ENCODE peak calls at places on chromosome 21, in four cellular contexts. Q is pancreas; J is CD8-positive, alpha-beta T cell; B is activated B cell treated with CpG ODN at 0.5 μM for 24 hours. K is an unnamed sample.

GRCh38 chr21:46000182-46000730 is 18.7 kb downstream of the COL6A1 start:
- DNase-seq in B (no peak), J (peak), Q (peak), K (peak)

GRCh38 chr21:43787180-43787533 is 2.2 kb upstream of the RRP1 start:
- DNase-seq in J (no peak), Q (no peak), B (no peak), K (no peak)

GRCh38 chr21:24545807-24546361 is 1061.4 kb downstream of the MRPL39 start:
- DNase-seq in Q (no peak), J (no peak), B (no peak), K (no peak)

GRCh38 chr21:25191141-25191540 is 416.1 kb downstream of the MRPL39 start:
- DNase-seq in Q (no peak), B (no peak), J (no peak), K (no peak)

GRCh38 chr21:44657635-44658183 is at the start of gene KRTAP12-3:
- DNase-seq in Q (no peak), B (no peak), J (peak), K (no peak)

GRCh38 chr21:27693376-27693775 is 726.5 kb upstream of the ADAMTS5 start:
- DNase-seq in B (no peak), J (no peak), Q (no peak), K (no peak)

GRCh38 chr21:44487831-44488230 is 32.5 kb downstream of the LRRC3 start:
- DNase-seq in J (peak), B (no peak), Q (no peak), K (no peak)

GRCh38 chr21:46605759-46606426 is 1.0 kb upstream of the S100B start:
- DNase-seq in Q (no peak), J (peak), B (no peak), K (peak)

GRCh38 chr21:45539046-45539795 is 3.0 kb downstream of the SLC19A1 start:
- DNase-seq in B (peak), Q (peak), J (no peak), K (peak)

GRCh38 chr21:42750737-42751530 is 97.5 kb downstream of the PDE9A start:
- DNase-seq in Q (no peak), J (no peak), B (no peak), K (no peak)

GRCh38 chr21:46354046-46354445 is 30.1 kb downstream of the PCNT start:
- DNase-seq in B (no peak), J (no peak), Q (no peak), K (no peak)

GRCh38 chr21:25942145-25942544 is 207.4 kb downstream of the GABPA start:
- DNase-seq in Q (no peak), J (no peak), B (no peak), K (no peak)

GRCh38 chr21:39132248-39132647 is 51.0 kb downstream of the PSMG1 start:
- DNase-seq in Q (no peak), B (no peak), J (no peak), K (no peak)

GRCh38 chr21:46098303-46099141 is 610 bp downstream of the COL6A2 start:
- DNase-seq in J (peak), Q (peak), B (peak), K (no peak)

GRCh38 chr21:43956019-43956666 is 56.0 kb upstream of the TRAPPC10 start:
- DNase-seq in Q (peak), J (no peak), B (no peak), K (no peak)

GRCh38 chr21:45409466-45410150 is 4.6 kb downstream of the COL18A1 start:
- DNase-seq in J (no peak), B (no peak), Q (peak), K (no peak)

GRCh38 chr21:37914211-37914900 is 1.9 kb downstream of the KCNJ6 start:
- DNase-seq in Q (no peak), J (no peak), B (no peak), K (no peak)

GRCh38 chr21:37917612-37918011 is 1.4 kb upstream of the KCNJ6 start:
- DNase-seq in Q (no peak), B (no peak), J (no peak), K (no peak)

GRCh38 chr21:44057960-44058651 is 46.0 kb downstream of the TRAPPC10 start:
- DNase-seq in B (no peak), J (no peak), Q (no peak), K (no peak)

GRCh38 chr21:46191257-46191685 is 7.0 kb upstream of the SPATC1L start:
- DNase-seq in Q (no peak), B (no peak), J (peak), K (no peak)

GRCh38 chr21:46054447-46054846 is 43.5 kb upstream of the COL6A2 start:
- DNase-seq in Q (no peak), B (no peak), J (peak), K (no peak)

GRCh38 chr21:44867999-44868700 is 5.3 kb downstream of the PTTG1IP start:
- DNase-seq in J (peak), B (no peak), Q (no peak), K (no peak)

GRCh38 chr21:40595806-40596205 is 251.2 kb downstream of the DSCAM start:
- DNase-seq in J (no peak), Q (no peak), B (no peak), K (no peak)

GRCh38 chr21:42672699-42673458 is 19.5 kb downstream of the PDE9A start:
- DNase-seq in J (no peak), Q (no peak), B (no peak), K (no peak)

GRCh38 chr21:25491267-25491666 is 116.0 kb downstream of the MRPL39 start:
- DNase-seq in B (no peak), Q (no peak), J (no peak), K (no peak)

GRCh38 chr21:44525431-44526095 is 14.4 kb downstream of the KRTAP10-1 start:
- DNase-seq in B (peak), Q (no peak), J (no peak), K (no peak)

GRCh38 chr21:43716376-43717165 is 2.4 kb upstream of the PDXK start:
- DNase-seq in B (peak), Q (no peak), J (no peak), K (no peak)

GRCh38 chr21:37886120-37886519 is 30.1 kb downstream of the KCNJ6 start:
- DNase-seq in Q (no peak), B (no peak), J (no peak), K (no peak)

GRCh38 chr21:26125433-26126167 is 45.0 kb downstream of the APP start:
- DNase-seq in Q (no peak), B (no peak), J (no peak), K (no peak)

GRCh38 chr21:45996311-45997204 is 15.0 kb downstream of the COL6A1 start:
- DNase-seq in J (peak), B (no peak), Q (peak), K (peak)

GRCh38 chr21:45417256-45417950 is 12.4 kb downstream of the COL18A1 start:
- DNase-seq in B (no peak), Q (peak), J (no peak), K (no peak)

GRCh38 chr21:43345746-43346409 is 81.1 kb downstream of the SIK1 start:
- DNase-seq in B (no peak), Q (peak), J (no peak), K (peak)

GRCh38 chr21:34336245-34336644 is 27.6 kb upstream of the KCNE2 start:
- DNase-seq in J (no peak), B (no peak), Q (no peak), K (no peak)

GRCh38 chr21:36706951-36707762 is 8.2 kb downstream of the SIM2 start:
- DNase-seq in B (no peak), Q (no peak), J (no peak), K (no peak)
- TF ChIP-seq CTCF in B (no peak), Q (no peak), J (no peak), K (no peak)

GRCh38 chr21:33230518-33231324 is 983 bp downstream of the IFNAR2 start:
- DNase-seq in J (peak), B (peak), Q (no peak), K (peak)
- TF ChIP-seq CTCF in J (no peak), B (no peak), Q (no peak), K (peak)

DNA sequence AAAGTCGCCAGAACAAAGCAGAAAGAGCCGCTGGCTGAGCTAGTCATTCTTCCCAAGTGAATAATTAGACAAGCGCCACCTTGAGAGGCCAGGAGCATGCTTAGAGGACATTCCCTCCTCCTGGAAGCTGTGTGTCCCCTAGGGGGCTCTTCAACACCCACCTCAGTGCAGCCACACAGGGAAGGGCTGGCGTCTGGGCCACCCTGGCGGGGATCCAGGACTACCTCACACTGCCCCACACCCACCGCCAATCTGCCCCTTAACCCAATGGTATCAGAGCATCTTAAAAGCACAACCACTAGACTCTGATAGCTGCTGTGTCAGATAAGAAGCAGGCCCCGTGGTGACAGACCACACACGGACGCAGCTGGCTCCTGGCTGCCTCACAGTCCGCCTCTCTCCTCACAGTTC is 24.9 kb downstream of the SETD4 start:
- DNase-seq in Q (no peak), J (no peak), B (no peak), K (no peak)
- TF ChIP-seq CTCF in Q (no peak), J (no peak), B (no peak), K (no peak)

GRCh38 chr21:17693801-17694200 is 81.1 kb upstream of the BTG3 start:
- DNase-seq in B (no peak), Q (no peak), J (no peak), K (no peak)

GRCh38 chr21:17690078-17690494 is 77.4 kb upstream of the BTG3 start:
- DNase-seq in Q (no peak), B (no peak), J (no peak), K (no peak)

DNA sequence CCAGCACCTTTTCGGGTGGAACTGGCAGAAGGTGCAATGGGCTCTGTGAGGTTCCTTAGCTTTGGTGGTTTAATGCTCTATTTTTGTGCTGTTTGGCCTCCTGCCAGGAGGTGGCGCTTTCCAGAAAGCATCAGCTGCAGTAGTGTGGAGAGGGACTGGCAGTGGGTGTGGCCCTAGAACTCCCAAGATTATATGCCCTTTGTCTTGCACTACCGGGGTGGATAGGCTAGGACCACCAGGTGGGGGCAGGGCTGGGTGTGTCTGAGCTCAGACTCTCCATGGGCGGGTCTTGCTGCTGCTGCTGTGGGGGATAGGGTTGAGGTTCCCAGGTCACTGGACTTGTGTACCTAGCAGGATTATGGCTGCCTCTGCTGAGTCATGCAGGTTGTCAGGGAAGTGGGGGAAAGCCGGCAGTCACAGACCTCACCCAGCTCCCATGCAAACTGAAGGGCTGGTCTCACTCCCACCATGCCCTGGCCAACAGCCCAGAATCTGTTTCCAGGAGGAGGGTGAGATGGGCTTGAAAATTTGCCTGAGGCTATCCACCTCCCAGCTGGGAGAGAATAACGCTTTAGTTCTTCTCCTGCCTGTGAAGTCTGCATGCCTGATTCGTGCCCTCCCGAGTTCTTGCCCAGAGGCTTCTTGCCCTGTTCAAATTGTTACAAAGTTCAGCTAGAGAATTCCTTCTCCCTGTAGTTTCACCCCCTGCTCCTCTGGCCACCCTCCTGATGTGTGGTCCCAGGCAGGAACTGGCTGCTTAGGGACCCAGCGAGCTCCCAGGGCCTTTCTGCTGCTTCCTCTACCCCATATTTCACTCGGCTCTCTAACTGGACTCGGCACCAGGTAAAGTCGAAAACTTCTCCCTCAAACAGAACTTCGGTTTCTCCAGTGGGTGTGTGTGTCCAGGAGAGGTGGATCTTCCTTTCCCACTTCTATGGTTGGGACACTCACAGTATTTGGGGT is 76.5 kb upstream of the BTG3 start:
- DNase-seq in J (peak), Q (no peak), B (peak), K (no peak)
- TF ChIP-seq CTCF in J (peak), Q (no peak), B (no peak), K (peak)

DNA sequence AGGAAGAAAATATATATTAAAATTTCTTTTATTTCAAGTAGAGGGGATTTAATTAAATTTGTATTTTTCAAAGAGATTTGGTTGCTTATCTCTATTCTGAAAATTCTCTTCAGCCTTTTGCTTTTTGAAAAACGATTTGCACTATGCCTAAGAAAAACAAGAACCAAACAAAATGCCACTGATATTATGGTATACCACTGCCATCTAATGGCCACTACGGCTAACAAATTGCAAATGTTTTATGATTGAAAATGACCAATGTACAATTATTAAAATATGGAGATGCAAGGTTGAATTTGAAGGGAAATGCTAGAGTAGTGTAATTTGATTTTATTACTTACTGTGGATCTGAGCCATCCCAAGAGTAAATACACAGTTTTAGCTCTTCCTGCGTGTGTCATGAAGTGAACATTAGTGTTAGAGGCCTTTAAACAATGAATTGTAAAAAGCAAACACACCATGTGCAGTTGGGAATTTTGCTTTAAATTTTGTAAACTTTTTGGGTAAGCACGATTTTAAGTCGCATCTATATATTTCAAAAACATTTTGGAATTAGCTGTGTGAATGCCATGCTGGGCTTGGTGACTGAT is 137.4 kb upstream of the USP25 start:
- DNase-seq in J (no peak), B (no peak), Q (no peak), K (no peak)
- TF ChIP-seq CTCF in J (peak), B (no peak), Q (peak), K (peak)

GRCh38 chr21:14614287-14614686 is 68.2 kb upstream of the SAMSN1 start:
- DNase-seq in B (no peak), J (no peak), Q (no peak), K (no peak)

GRCh38 chr21:14617836-14618235 is 71.7 kb upstream of the SAMSN1 start:
- DNase-seq in Q (no peak), B (no peak), J (no peak), K (no peak)

GRCh38 chr21:14616303-14617039 is 70.4 kb upstream of the SAMSN1 start:
- DNase-seq in Q (no peak), B (no peak), J (no peak), K (no peak)

GRCh38 chr21:14620152-14620551 is 74.0 kb upstream of the SAMSN1 start:
- DNase-seq in J (no peak), B (no peak), Q (no peak), K (no peak)

GRCh38 chr21:14617040-14617393 is 70.9 kb upstream of the SAMSN1 start:
- DNase-seq in B (no peak), Q (no peak), J (no peak), K (no peak)
- TF ChIP-seq CTCF in B (no peak), Q (no peak), J (no peak), K (no peak)

DNA sequence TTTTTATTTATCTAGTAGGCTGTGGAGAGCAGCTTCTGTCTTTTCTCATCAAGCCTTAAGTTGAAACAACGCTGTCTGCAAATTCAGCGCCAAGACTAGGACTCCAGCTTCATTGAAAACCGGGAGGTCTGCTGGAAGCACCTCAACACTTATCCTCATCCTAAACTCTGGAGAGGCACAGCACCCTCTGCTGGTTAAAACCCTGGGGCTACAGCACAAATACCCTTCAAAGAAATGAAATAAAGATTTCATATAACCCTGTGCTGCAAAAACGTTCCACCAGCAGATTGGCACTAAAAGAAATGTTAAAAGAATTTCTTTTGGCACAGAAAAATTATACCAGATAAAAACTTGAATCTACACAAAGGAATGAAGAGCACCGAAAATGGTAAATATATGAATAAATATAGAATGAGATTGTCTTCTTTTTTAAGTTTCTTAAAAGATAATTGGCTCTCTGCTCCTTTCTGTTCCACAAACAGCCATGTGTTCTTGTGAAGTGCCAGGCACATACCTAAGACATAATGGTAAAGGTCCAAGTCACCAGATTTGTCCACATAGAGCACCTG is 227.7 kb upstream of the SAMSN1 start:
- DNase-seq in J (peak), Q (no peak), B (peak), K (peak)
- TF ChIP-seq CTCF in J (peak), Q (peak), B (peak), K (peak)

DNA sequence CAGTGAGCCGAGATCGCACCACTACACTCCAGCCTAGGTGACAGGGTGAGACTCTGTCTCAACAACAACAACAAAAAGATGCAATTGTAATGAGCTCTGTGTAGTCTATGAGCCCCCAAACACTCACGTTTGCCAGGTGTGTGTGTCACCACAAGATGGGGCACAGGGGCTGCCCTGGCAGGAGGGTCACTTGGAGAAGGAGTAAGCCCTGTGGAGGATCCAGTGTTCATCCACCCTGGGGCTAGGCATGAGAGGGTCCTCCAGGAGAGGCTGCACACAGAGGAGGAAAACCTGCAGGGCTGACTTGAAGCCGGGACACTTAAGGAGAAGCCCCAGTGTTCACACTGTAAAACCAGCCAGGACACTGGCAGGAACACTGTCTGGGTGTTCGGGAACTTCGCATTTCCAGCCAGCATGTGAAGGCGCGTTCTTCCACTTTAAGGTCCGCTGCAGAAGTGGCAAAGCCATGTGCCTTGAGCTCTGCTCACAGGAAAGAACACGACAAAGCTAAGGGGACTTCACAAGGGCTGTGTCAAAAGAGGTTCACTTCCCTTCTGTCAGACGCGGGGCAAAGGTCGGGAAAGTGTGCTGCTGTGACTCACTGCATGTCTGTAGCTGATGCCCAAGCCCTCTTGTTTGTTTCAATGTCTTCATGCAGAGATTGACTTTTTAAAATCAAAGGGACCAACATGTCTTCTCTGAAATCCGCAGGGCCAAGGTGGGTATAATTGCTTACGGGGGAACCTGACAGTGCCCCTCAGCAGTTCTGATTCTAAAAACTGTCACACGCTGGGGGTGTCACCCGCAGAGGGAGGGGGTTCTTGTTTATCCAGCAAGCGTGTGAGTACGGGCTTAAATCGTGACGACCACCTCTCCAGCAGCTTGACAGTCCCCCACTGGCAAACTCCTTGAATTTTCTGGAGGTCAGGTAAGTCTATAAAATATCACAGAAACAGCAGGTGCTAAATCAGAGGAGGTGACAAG is 102.8 kb downstream of the RIPK4 start:
- DNase-seq in J (no peak), Q (no peak), B (no peak), K (peak)
- TF ChIP-seq CTCF in J (no peak), Q (no peak), B (no peak), K (no peak)